ENCODE peak calls at places on chromosomes 13 and 19, in four cellular contexts. U is tibial artery, A is left ventricle myocardium inferior, L is spleen. T is an unnamed sample.
A peak's percentile ranks its signal among the peaks of the same experiment; 100 is the strongest.

GRCh38 chr19:45103200-45103624 is 10.2 kb downstream of the PPP1R37 start:
- DNase-seq in U (no peak), A (peak; percentile 29), L (peak; percentile 87), T (no peak)

GRCh38 chr13:110226051-110226562 is 80.8 kb downstream of the COL4A1 start:
- DNase-seq in U (no peak), A (no peak), L (no peak), T (no peak)

GRCh38 chr13:50080158-50080855 is 65.1 kb downstream of the KCNRG start:
- DNase-seq in U (peak; percentile 46), A (no peak), L (no peak), T (peak; percentile 33)

GRCh38 chr13:34767778-34768177 is 174.3 kb upstream of the NBEA start:
- DNase-seq in U (no peak), A (no peak), L (no peak), T (no peak)

GRCh38 chr13:36619535-36619934 is 54.3 kb upstream of the SERTM1 start:
- DNase-seq in U (no peak), A (no peak), L (no peak), T (no peak)

GRCh38 chr19:35991731-35992450 is 3.1 kb upstream of the SDHAF1 start:
- DNase-seq in U (no peak), A (no peak), L (no peak), T (no peak)

GRCh38 chr13:64938660-64939059 is 2291.5 kb downstream of the PCDH9 start:
- DNase-seq in U (no peak), A (no peak), L (no peak), T (no peak)

GRCh38 chr13:50224534-50224933 is 209.3 kb downstream of the KCNRG start:
- DNase-seq in U (no peak), A (no peak), L (no peak), T (peak; percentile 96)

GRCh38 chr13:77620138-77620537 is 77.3 kb upstream of the SLAIN1 start:
- DNase-seq in U (no peak), A (no peak), L (no peak), T (no peak)

GRCh38 chr19:45161715-45162463 is 1.1 kb upstream of the NKPD1 start:
- DNase-seq in U (no peak), A (no peak), L (no peak), T (no peak)

GRCh38 chr19:17090501-17091074 is 15.0 kb downstream of the MYO9B start:
- DNase-seq in U (no peak), A (no peak), L (no peak), T (peak; percentile 24)

GRCh38 chr13:26299168-26299788 is 45.3 kb downstream of the CDK8 start:
- DNase-seq in U (no peak), A (no peak), L (no peak), T (peak; percentile 60)

GRCh38 chr13:37488682-37489081 is 109.9 kb downstream of the POSTN start:
- DNase-seq in U (no peak), A (no peak), L (no peak), T (no peak)

GRCh38 chr13:23806874-23807522 is 82.2 kb downstream of the MIPEP start:
- DNase-seq in U (no peak), A (no peak), L (no peak), T (no peak)

GRCh38 chr13:37448072-37448471 is 150.5 kb downstream of the POSTN start:
- DNase-seq in U (no peak), A (no peak), L (no peak), T (no peak)

GRCh38 chr13:66875264-66875663 is 354.9 kb downstream of the PCDH9 start:
- DNase-seq in U (no peak), A (no peak), L (no peak), T (no peak)

GRCh38 chr13:40780822-40781401 is 8.5 kb upstream of the SLC25A15 start:
- DNase-seq in U (no peak), A (no peak), L (no peak), T (peak; percentile 8)

GRCh38 chr13:99658266-99658991 is 157.2 kb downstream of the TM9SF2 start:
- DNase-seq in U (peak; percentile 60), A (peak; percentile 59), L (peak; percentile 88), T (peak; percentile 5)

GRCh38 chr13:21079206-21079605 is 17.8 kb upstream of the LATS2 start:
- DNase-seq in U (no peak), A (no peak), L (no peak), T (no peak)

GRCh38 chr19:27822336-27822735 is 1390.6 kb downstream of the UQCRFS1 start:
- DNase-seq in U (no peak), A (no peak), L (no peak), T (no peak)

GRCh38 chr13:97574926-97575325 is 141.0 kb downstream of the RAP2A start:
- DNase-seq in U (no peak), A (peak; percentile 21), L (no peak), T (peak; percentile 27)

GRCh38 chr19:5356918-5357317 is 16.3 kb upstream of the PTPRS start:
- DNase-seq in U (no peak), A (no peak), L (peak; percentile 47), T (no peak)

GRCh38 chr13:99630269-99630898 is 129.1 kb downstream of the TM9SF2 start:
- DNase-seq in U (peak; percentile 40), A (no peak), L (no peak), T (no peak)

GRCh38 chr13:49099513-49099877 is 120.6 kb upstream of the MLNR start:
- DNase-seq in U (no peak), A (no peak), L (no peak), T (no peak)

GRCh38 chr19:50975766-50976165 is 6.4 kb upstream of the KLK6 start:
- DNase-seq in U (no peak), A (no peak), L (no peak), T (peak; percentile 53)

GRCh38 chr19:1284293-1284978 is 1.2 kb upstream of the EFNA2 start:
- DNase-seq in U (no peak), A (no peak), L (no peak), T (no peak)
- H3K27me3 ChIP-seq in U (peaks cover 3% of the 10 kb centered on the region), A (peaks cover 64% of the 10 kb centered on the region), L (peaks cover 4% of the 10 kb centered on the region), T (peaks cover 25% of the 10 kb centered on the region)

GRCh38 chr13:114143806-114144605 is 11.6 kb upstream of the RASA3 start:
- DNase-seq in U (no peak), A (no peak), L (peak; percentile 85), T (no peak)
- TF ChIP-seq CTCF in U (no peak), A (no peak), L (peak; percentile 15), T (peak; percentile 1)

DNA sequence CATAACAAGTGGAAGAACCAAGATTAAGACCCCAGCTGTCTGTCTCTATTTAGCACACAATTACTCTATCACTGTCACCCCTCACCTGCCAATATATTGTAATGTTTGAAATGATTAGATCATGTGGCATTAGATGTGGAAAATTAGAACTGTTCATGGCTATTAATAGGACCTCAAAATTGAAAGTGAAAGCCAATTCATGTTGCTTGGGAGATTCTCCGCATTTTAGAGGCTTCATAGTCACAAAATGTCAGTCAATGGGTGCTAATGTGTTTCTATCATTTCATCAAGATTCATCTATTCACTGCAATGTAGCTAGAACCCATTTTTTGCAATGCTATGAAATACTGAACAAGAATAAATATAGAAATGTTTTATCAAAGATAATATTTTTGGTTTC is 388.7 kb downstream of the DCT start:
- DNase-seq in U (no peak), A (no peak), L (no peak), T (no peak)
- H3K4me3 ChIP-seq in U (peak overlapping the region; percentile 28), A (no peak overlapping the region), L (no peak overlapping the region), T (no peak overlapping the region)

DNA sequence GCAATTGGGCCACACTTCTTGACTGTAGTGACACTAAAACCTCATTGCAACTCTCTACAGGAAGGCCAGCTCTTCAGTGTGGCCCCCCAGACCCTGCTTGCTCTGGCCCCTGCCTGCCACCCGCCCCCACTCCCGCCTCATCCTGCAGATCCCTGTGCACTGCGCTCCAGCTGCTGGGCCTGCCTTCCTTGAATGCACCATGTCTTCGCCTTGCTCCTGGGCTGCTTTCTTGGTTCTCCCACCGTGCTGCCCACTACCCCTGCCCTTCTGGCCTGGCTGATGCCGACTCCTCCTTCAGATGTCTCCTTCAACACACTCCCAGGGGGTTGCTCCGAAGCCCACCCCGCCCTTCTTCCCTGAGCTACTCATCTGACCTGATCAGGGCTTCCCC is 98.2 kb downstream of the SIPA1L3 start:
- DNase-seq in U (no peak), A (no peak), L (no peak), T (no peak)
- H3K27me3 ChIP-seq in U (no peaks in the 10 kb centered on the region), A (no peaks in the 10 kb centered on the region), L (no peaks in the 10 kb centered on the region), T (no peaks in the 10 kb centered on the region)

DNA sequence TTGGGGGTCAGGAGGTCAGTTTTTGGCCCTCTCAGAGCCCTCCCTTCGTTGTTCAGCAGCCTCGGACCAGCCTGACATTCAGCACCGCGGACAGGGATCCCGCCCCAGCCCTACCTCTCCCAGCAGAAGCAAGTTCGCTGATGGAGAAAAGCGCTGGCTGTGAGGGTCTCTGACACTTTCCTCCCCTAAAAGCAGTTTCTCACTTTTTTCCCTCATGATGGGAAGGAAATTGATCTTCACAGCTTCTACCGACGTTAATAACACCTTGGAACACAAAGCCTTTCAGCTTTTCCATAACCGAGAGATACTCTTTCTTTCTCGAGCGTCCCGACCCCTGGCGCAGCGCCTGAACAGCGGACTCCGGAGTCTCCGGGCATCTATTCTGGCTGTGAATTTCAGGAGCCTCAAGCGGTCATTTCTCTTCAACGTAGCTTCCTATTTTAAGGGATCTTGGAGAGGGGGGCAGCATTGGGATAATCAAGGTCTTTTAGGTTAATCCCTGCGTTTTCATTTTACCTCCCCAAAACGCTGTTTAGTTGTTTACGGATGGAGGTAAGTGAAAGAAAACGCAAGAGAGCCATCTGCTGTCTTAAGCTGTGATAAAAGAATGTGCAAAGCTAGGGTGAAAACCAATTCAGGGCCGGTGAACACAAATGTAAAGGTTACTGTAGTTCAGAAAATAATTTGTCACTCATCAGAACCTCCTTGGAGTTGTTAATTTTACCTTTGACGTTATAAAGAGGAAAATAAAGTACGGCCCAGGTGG is 467.2 kb downstream of the ITGBL1 start:
- DNase-seq in U (no peak), A (peak; percentile 27), L (no peak), T (peak; percentile 4)
- TF ChIP-seq CTCF in U (no peak), A (no peak), L (no peak), T (no peak)

DNA sequence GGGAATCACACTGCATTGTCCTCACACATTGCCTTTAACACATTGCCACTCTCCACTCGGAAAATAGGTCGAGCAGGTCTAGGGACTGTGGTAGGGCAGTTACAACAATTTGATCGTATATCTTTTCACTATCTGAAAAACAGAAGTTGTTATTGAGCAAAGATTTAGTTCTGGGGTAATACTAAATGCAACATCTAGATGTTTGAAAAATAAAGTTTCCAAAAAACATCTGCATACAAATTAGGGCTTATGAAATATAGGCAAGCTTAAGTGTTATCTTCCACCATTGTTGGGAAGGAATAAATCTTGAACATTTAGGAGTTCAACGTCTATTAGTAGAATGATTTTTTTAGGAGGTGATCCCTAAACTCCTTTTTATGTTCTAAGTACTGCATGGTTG is 768 bp upstream of the HS6ST3 start:
- DNase-seq in U (no peak), A (no peak), L (no peak), T (no peak)
- H3K4me3 ChIP-seq in U (no peak overlapping the region), A (peak overlapping the region; percentile 66), L (no peak overlapping the region), T (no peak overlapping the region)

GRCh38 chr19:49439841-49440240 is 1.5 kb downstream of the SLC17A7 start:
- DNase-seq in U (no peak), A (no peak), L (no peak), T (no peak)

GRCh38 chr19:49437231-49437630 is 4.1 kb downstream of the SLC17A7 start:
- DNase-seq in U (no peak), A (no peak), L (no peak), T (no peak)

GRCh38 chr19:49440439-49441209 is 703 bp downstream of the SLC17A7 start:
- DNase-seq in U (no peak), A (no peak), L (no peak), T (no peak)

GRCh38 chr19:49436381-49437017 is 4.8 kb downstream of the SLC17A7 start:
- DNase-seq in U (no peak), A (no peak), L (no peak), T (no peak)

GRCh38 chr19:49438261-49438660 is 3.1 kb downstream of the SLC17A7 start:
- DNase-seq in U (no peak), A (no peak), L (no peak), T (no peak)
- H3K27me3 ChIP-seq in U (no peaks in the 10 kb centered on the region), A (peaks cover 93% of the 10 kb centered on the region), L (peaks cover 7% of the 10 kb centered on the region), T (peaks cover 53% of the 10 kb centered on the region)